ENCODE peak calls at places on chromosome 9, in seven cellular contexts. Y, V, S, X, I, C and D are unnamed samples.

GRCh38 chr9:83623634-83623991 is 670 bp downstream of the IDNK start:
- DNase-seq in Y (no peak), V (no peak), S (no peak), X (no peak), I (no peak), C (no peak), D (no peak)

GRCh38 chr9:124312290-124313265 is 54.8 kb downstream of the NEK6 start:
- DNase-seq in Y (no peak), V (peak), S (no peak), X (no peak), I (no peak), C (no peak), D (peak)

GRCh38 chr9:38182321-38182720 is 113.3 kb upstream of the SHB start:
- DNase-seq in Y (no peak), V (peak), S (no peak), X (no peak), I (no peak), C (no peak), D (no peak)

GRCh38 chr9:124219290-124219605 is 38.5 kb upstream of the NEK6 start:
- DNase-seq in Y (no peak), V (peak), S (no peak), X (no peak), I (no peak), C (no peak), D (no peak)

GRCh38 chr9:100999914-101000540 is 28.5 kb upstream of the PLPPR1 start:
- DNase-seq in Y (no peak), V (no peak), S (no peak), X (no peak), I (no peak), C (no peak), D (no peak)

GRCh38 chr9:84121991-84122523 is 141.5 kb downstream of the RMI1 start:
- DNase-seq in Y (no peak), V (no peak), S (no peak), X (no peak), I (peak), C (no peak), D (no peak)

GRCh38 chr9:104269996-104270963 is 176.2 kb downstream of the SMC2 start:
- DNase-seq in Y (peak), V (no peak), S (no peak), X (no peak), I (no peak), C (no peak), D (no peak)

GRCh38 chr9:17065062-17065461 is 69.8 kb upstream of the CNTLN start:
- DNase-seq in Y (no peak), V (no peak), S (no peak), X (no peak), I (peak), C (no peak), D (no peak)

GRCh38 chr9:72271617-72272478 is 93.2 kb downstream of the ZFAND5 start:
- DNase-seq in Y (no peak), V (peak), S (peak), X (no peak), I (peak), C (no peak), D (peak)

GRCh38 chr9:81852820-81853219 is 75.4 kb upstream of the SPATA31D4 start:
- DNase-seq in Y (no peak), V (no peak), S (no peak), X (no peak), I (no peak), C (no peak), D (no peak)

GRCh38 chr9:135847833-135848232 is 59.5 kb downstream of the CAMSAP1 start:
- DNase-seq in Y (no peak), V (no peak), S (no peak), X (no peak), I (no peak), C (no peak), D (no peak)

GRCh38 chr9:122865300-122865699 is 36.9 kb upstream of the PDCL start:
- DNase-seq in Y (no peak), V (no peak), S (no peak), X (no peak), I (no peak), C (no peak), D (no peak)

GRCh38 chr9:2427016-2427891 is 194.3 kb upstream of the VLDLR start:
- DNase-seq in Y (no peak), V (no peak), S (no peak), X (no peak), I (no peak), C (no peak), D (no peak)

GRCh38 chr9:129458155-129458661 is 162.7 kb downstream of the C9orf50 start:
- DNase-seq in Y (no peak), V (peak), S (no peak), X (no peak), I (no peak), C (peak), D (no peak)

GRCh38 chr9:87212563-87213154 is 265.4 kb upstream of the GAS1 start:
- DNase-seq in Y (peak), V (no peak), S (no peak), X (no peak), I (no peak), C (no peak), D (peak)

GRCh38 chr9:752201-752600 is 89.3 kb upstream of the DMRT1 start:
- DNase-seq in Y (no peak), V (no peak), S (no peak), X (no peak), I (peak), C (no peak), D (no peak)

GRCh38 chr9:122378236-122378635 is 7.4 kb downstream of the PTGS1 start:
- DNase-seq in Y (no peak), V (no peak), S (no peak), X (no peak), I (no peak), C (no peak), D (no peak)

GRCh38 chr9:129736334-129736733 is 16.5 kb downstream of the PTGES start:
- DNase-seq in Y (no peak), V (no peak), S (no peak), X (no peak), I (no peak), C (no peak), D (no peak)

DNA sequence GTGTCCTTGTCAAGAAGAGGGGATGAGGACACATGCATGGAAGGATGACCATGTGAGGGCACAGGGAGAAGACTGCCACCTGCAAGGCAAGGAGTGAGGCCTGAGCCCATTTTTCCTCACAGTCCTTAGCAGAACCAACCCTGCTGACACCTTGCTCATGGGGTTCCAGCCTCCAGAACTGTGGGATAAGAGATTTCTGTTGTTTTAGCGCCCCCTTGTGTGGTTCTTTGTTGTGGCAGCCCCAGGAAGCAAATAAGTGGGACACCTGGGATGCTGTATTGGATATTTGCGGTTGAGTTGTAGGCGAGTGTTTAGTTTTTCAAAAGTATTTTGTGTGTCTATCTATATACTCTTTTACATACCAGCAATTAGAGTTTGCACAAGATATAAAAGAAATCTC is 206.4 kb downstream of the NXNL2 start:
- DNase-seq in Y (no peak), V (peak), S (no peak), X (no peak), I (peak), C (no peak), D (peak)
- TF ChIP-seq CTCF in Y (peak), V (peak), S (peak), X (peak), I (peak), C (no peak), D (peak)

GRCh38 chr9:22718653-22719052 is 272.0 kb downstream of the DMRTA1 start:
- DNase-seq in Y (no peak), V (no peak), S (no peak), X (no peak), I (no peak), C (no peak), D (no peak)
- TF ChIP-seq CTCF in Y (peak), V (peak), S (peak), X (peak), I (no peak), C (no peak), D (no peak)

DNA sequence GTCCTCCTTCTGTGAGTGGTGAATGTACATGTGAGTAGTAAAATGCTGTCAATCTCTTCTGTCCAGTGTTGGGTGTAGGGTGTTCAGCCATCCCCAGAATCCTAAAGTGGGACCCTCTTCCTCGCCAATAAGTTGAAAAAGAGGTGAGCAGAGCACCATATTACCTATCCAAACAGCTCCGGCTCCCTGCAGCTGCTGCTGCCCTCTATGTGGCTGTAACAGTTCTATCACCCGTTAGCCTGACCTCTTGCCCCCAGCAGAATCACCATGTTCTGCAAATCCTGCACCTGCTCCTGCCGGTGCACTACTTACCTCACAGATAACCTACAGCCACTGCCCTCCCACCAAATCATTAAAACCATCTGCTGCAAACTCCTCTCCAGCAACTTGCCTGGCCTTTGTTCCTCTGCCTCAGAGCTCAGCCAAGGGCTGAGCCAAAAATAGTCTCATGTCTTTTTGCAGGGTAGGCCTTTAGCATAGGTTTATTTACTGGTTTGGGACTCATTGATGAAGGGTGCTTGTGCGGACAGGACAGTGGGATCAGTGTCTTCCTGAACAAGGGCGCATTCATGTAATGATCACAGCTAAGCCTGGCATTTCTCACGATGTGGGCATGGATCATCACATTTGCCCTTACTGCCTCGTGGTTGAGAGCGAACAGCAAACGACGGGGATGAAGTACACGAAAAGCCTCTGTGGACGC is 49.6 kb upstream of the CCL21 start:
- DNase-seq in Y (no peak), V (peak), S (no peak), X (no peak), I (no peak), C (no peak), D (no peak)
- TF ChIP-seq CTCF in Y (no peak), V (no peak), S (no peak), X (no peak), I (no peak), C (no peak), D (no peak)

GRCh38 chr9:35656841-35657326 is 935 bp downstream of the RMRP start:
- DNase-seq in Y (no peak), V (no peak), S (no peak), X (no peak), I (no peak), C (no peak), D (no peak)

GRCh38 chr9:35656340-35656739 is 1.5 kb downstream of the RMRP start:
- DNase-seq in Y (no peak), V (no peak), S (no peak), X (no peak), I (no peak), C (no peak), D (no peak)

GRCh38 chr9:35658144-35658893 is at the start of gene CCDC107:
- DNase-seq in Y (no peak), V (peak), S (peak), X (peak), I (peak), C (peak), D (peak)

GRCh38 chr9:35658894-35659220 is 765 bp downstream of the CCDC107 start:
- DNase-seq in Y (no peak), V (no peak), S (no peak), X (no peak), I (peak), C (no peak), D (no peak)

DNA sequence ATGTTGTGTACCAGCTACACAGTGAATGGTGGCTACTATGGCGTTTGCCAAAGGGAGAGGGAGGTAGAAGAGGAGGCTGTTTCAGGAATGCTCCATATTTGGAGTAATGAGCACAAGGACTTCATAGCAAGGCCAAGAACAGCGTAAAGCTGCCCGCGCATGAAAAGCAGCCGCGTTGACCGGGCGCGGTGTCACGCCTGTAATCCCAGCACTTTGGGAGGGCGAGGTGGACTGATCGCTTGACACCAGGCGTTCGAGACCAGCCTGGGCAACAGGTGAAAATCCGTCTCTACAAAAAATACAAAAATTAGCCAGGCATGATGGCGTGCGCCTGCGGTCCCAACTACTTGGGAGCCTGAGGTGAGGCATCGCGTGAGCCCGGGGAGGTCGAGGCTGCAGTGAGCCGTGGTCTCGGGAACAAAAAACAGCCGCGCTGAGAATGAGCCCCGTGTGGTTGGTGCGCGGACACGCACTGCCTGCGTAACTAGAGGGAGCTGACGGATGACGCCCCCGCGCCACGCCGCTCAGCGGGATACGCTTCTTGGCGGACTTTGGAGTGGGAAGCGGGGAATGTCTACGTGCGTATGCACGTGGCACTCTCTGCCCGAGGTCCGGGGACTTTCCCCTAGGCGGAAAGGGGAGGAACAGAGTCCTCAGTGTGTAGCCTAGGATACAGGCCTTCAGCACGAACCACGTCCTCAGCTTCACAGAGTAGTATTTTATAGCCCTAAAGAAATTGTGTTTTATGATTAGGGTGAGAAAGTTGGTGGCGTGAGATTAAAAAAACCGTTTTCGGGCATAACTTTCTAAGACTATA is at the start of gene RMRP:
- DNase-seq in Y (peak), V (peak), S (peak), X (peak), I (peak), C (peak), D (peak)
- TF ChIP-seq CTCF in Y (peak), V (peak), S (peak), X (no peak), I (peak), C (no peak), D (no peak)

DNA sequence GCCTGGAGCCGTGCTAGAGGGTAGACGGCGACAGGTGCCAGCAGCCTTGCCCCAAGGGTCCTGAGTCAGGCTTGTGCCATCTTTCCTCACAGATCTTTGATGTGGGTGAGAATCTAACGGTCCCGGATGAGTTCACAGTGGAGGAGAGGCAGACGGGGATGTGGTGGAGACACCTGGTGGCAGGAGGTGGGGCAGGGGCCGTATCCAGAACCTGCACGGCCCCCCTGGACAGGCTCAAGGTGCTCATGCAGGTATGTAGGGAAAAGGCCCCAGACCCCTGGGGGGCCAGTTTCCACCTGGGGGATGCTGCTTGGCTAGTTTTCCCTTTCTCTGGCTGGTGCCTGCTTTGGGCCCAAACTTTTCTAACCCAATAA is 24.0 kb downstream of the PTGES2 start:
- DNase-seq in Y (no peak), V (peak), S (no peak), X (no peak), I (no peak), C (no peak), D (no peak)
- TF ChIP-seq CTCF in Y (peak), V (peak), S (peak), X (peak), I (peak), C (no peak), D (peak)